ENCODE peak calls at places on chromosomes 7 and 10, in six cellular contexts. One of them, this sample, is unnamed.

GRCh38 chr10:116155191-116155590 is 117.8 kb downstream of the GFRA1 start:
- DNase-seq in Right ventricle myocardium superior: no peak
- DNase-seq in Daoy: no peak
- DNase-seq in HL-60: no peak
- DNase-seq in activated naive CD4-positive, alpha-beta T cell: no peak
- DNase-seq in activated CD4-positive, alpha-beta T cell treated with anti-CD3 and anti-CD28 coated beads for 48 hours: no peak
- DNase-seq in this sample: no peak

GRCh38 chr7:158758563-158759244 is 54.1 kb upstream of the NCAPG2 start:
- DNase-seq in Right ventricle myocardium superior: no peak
- DNase-seq in Daoy: no peak
- DNase-seq in HL-60: no peak
- DNase-seq in activated naive CD4-positive, alpha-beta T cell: no peak
- DNase-seq in activated CD4-positive, alpha-beta T cell treated with anti-CD3 and anti-CD28 coated beads for 48 hours: no peak
- DNase-seq in this sample: no peak

GRCh38 chr7:133633055-133633454 is 380.2 kb downstream of the EXOC4 start:
- DNase-seq in Right ventricle myocardium superior: no peak
- DNase-seq in Daoy: peak
- DNase-seq in HL-60: peak
- DNase-seq in activated naive CD4-positive, alpha-beta T cell: no peak
- DNase-seq in activated CD4-positive, alpha-beta T cell treated with anti-CD3 and anti-CD28 coated beads for 48 hours: no peak
- DNase-seq in this sample: no peak

GRCh38 chr10:31515819-31516402 is 196.9 kb downstream of the ZEB1 start:
- DNase-seq in Right ventricle myocardium superior: no peak
- DNase-seq in Daoy: no peak
- DNase-seq in HL-60: no peak
- DNase-seq in activated naive CD4-positive, alpha-beta T cell: no peak
- DNase-seq in activated CD4-positive, alpha-beta T cell treated with anti-CD3 and anti-CD28 coated beads for 48 hours: no peak
- DNase-seq in this sample: no peak

GRCh38 chr10:101611506-101611905 is 23.4 kb downstream of the DPCD start:
- DNase-seq in Right ventricle myocardium superior: no peak
- DNase-seq in Daoy: peak
- DNase-seq in HL-60: peak
- DNase-seq in activated naive CD4-positive, alpha-beta T cell: no peak
- DNase-seq in activated CD4-positive, alpha-beta T cell treated with anti-CD3 and anti-CD28 coated beads for 48 hours: peak
- DNase-seq in this sample: no peak

GRCh38 chr10:377228-377627 is 242.0 kb downstream of the ZMYND11 start:
- DNase-seq in Right ventricle myocardium superior: no peak
- DNase-seq in Daoy: no peak
- DNase-seq in HL-60: no peak
- DNase-seq in activated naive CD4-positive, alpha-beta T cell: no peak
- DNase-seq in activated CD4-positive, alpha-beta T cell treated with anti-CD3 and anti-CD28 coated beads for 48 hours: no peak
- DNase-seq in this sample: no peak

GRCh38 chr10:5840314-5841307 is 27.4 kb upstream of the GDI2 start:
- DNase-seq in Right ventricle myocardium superior: peak
- DNase-seq in Daoy: peak
- DNase-seq in HL-60: peak
- DNase-seq in activated naive CD4-positive, alpha-beta T cell: no peak
- DNase-seq in activated CD4-positive, alpha-beta T cell treated with anti-CD3 and anti-CD28 coated beads for 48 hours: no peak
- DNase-seq in this sample: peak

GRCh38 chr7:55144955-55145342 is 126.1 kb downstream of the EGFR start:
- DNase-seq in Right ventricle myocardium superior: no peak
- DNase-seq in Daoy: no peak
- DNase-seq in HL-60: no peak
- DNase-seq in activated naive CD4-positive, alpha-beta T cell: no peak
- DNase-seq in activated CD4-positive, alpha-beta T cell treated with anti-CD3 and anti-CD28 coated beads for 48 hours: no peak
- DNase-seq in this sample: peak

GRCh38 chr10:82318533-82318932 is 443.5 kb downstream of the NRG3 start:
- DNase-seq in Right ventricle myocardium superior: no peak
- DNase-seq in Daoy: no peak
- DNase-seq in HL-60: no peak
- DNase-seq in activated naive CD4-positive, alpha-beta T cell: no peak
- DNase-seq in activated CD4-positive, alpha-beta T cell treated with anti-CD3 and anti-CD28 coated beads for 48 hours: no peak
- DNase-seq in this sample: no peak